ENCODE peak calls at places on chromosomes 12 and 14, in six cellular contexts. One of them, this sample, is unnamed.

GRCh38 chr14:89399594-89400068 is 17.4 kb downstream of the FOXN3 start:
- DNase-seq in C1 segment of cervical spinal cord: no peak
- DNase-seq in skeletal muscle cell: peak
- DNase-seq in left colon: no peak
- DNase-seq in psoas muscle: no peak
- DNase-seq in thoracic aorta: no peak
- DNase-seq in this sample: no peak

GRCh38 chr14:34212574-34212973 is 249.5 kb downstream of the SPTSSA start:
- DNase-seq in C1 segment of cervical spinal cord: no peak
- DNase-seq in skeletal muscle cell: no peak
- DNase-seq in left colon: no peak
- DNase-seq in psoas muscle: no peak
- DNase-seq in thoracic aorta: no peak
- DNase-seq in this sample: no peak

GRCh38 chr12:84644936-84645335 is 267.7 kb downstream of the SLC6A15 start:
- DNase-seq in C1 segment of cervical spinal cord: no peak
- DNase-seq in skeletal muscle cell: no peak
- DNase-seq in left colon: no peak
- DNase-seq in psoas muscle: no peak
- DNase-seq in thoracic aorta: no peak
- DNase-seq in this sample: no peak

GRCh38 chr12:16449459-16449858 is 102.0 kb downstream of the MGST1 start:
- DNase-seq in C1 segment of cervical spinal cord: no peak
- DNase-seq in skeletal muscle cell: no peak
- DNase-seq in left colon: no peak
- DNase-seq in psoas muscle: no peak
- DNase-seq in thoracic aorta: no peak
- DNase-seq in this sample: no peak

GRCh38 chr14:80637726-80638619 is 303.6 kb downstream of the CEP128 start:
- DNase-seq in C1 segment of cervical spinal cord: no peak
- DNase-seq in skeletal muscle cell: no peak
- DNase-seq in left colon: no peak
- DNase-seq in psoas muscle: no peak
- DNase-seq in thoracic aorta: no peak
- DNase-seq in this sample: no peak

GRCh38 chr12:65566776-65567175 is 257.5 kb upstream of the HMGA2 start:
- DNase-seq in C1 segment of cervical spinal cord: no peak
- DNase-seq in skeletal muscle cell: no peak
- DNase-seq in left colon: no peak
- DNase-seq in psoas muscle: no peak
- DNase-seq in thoracic aorta: no peak
- DNase-seq in this sample: no peak

GRCh38 chr14:61477845-61478438 is 156.6 kb downstream of the PRKCH start:
- DNase-seq in C1 segment of cervical spinal cord: peak
- DNase-seq in skeletal muscle cell: no peak
- DNase-seq in left colon: peak
- DNase-seq in psoas muscle: peak
- DNase-seq in thoracic aorta: no peak
- DNase-seq in this sample: no peak

GRCh38 chr12:92445253-92446081 is 257.3 kb upstream of the PLEKHG7 start:
- DNase-seq in C1 segment of cervical spinal cord: no peak
- DNase-seq in skeletal muscle cell: peak
- DNase-seq in left colon: no peak
- DNase-seq in psoas muscle: no peak
- DNase-seq in thoracic aorta: no peak
- DNase-seq in this sample: no peak

This sample was measured in anterior cingulate cortex.